ENCODE peak calls at places on chromosomes 12 and 14, in six cellular contexts. B is heart left ventricle, V is stomach, H is psoas muscle, D is A673, K is cardiac muscle cell. C is an unnamed sample. For H3K4me1 and H3K27me3, the result is how much of the 10 kb centered on the place peaks cover.

GRCh38 chr14:105974902-105975301 is 448.5 kb downstream of the TMEM121 start:
- DNase-seq in B (no peak), V (no peak), H (no peak), D (peak), K (no peak), C (no peak)

GRCh38 chr12:5435161-5435560 is 3.3 kb downstream of the NTF3 start:
- DNase-seq in B (no peak), V (no peak), H (no peak), D (no peak), K (no peak), C (no peak)

GRCh38 chr14:74531011-74531410 is 37.4 kb downstream of the ISCA2 start:
- DNase-seq in B (no peak), V (no peak), H (no peak), D (no peak), K (no peak), C (no peak)

GRCh38 chr12:11762723-11763326 is 113.4 kb downstream of the ETV6 start:
- DNase-seq in B (no peak), V (no peak), H (no peak), D (no peak), K (no peak), C (no peak)

GRCh38 chr14:73245401-73246325 is 8.4 kb downstream of the PAPLN start:
- DNase-seq in B (peak), V (peak), H (peak), D (peak), K (no peak), C (peak)

GRCh38 chr14:39102265-39102968 is 618 bp downstream of the SEC23A start:
- DNase-seq in B (peak), V (peak), H (no peak), D (peak), K (no peak), C (no peak)

GRCh38 chr14:102020058-102020971 is 55.9 kb downstream of the DYNC1H1 start:
- DNase-seq in B (no peak), V (no peak), H (no peak), D (no peak), K (no peak), C (no peak)

GRCh38 chr12:713281-713875 is 39.0 kb upstream of the WNK1 start:
- DNase-seq in B (no peak), V (no peak), H (no peak), D (no peak), K (no peak), C (no peak)

GRCh38 chr12:96487214-96487613 is 2.2 kb upstream of the CFAP54 start:
- DNase-seq in B (no peak), V (no peak), H (no peak), D (no peak), K (no peak), C (no peak)

GRCh38 chr12:70236990-70237389 is 6.2 kb upstream of the CNOT2 start:
- DNase-seq in B (no peak), V (no peak), H (no peak), D (no peak), K (no peak), C (no peak)

GRCh38 chr14:93081875-93082570 is 33.7 kb downstream of the ITPK1 start:
- DNase-seq in B (no peak), V (no peak), H (no peak), D (no peak), K (no peak), C (no peak)

GRCh38 chr14:93104961-93105360 is 10.8 kb downstream of the ITPK1 start:
- DNase-seq in B (no peak), V (no peak), H (no peak), D (no peak), K (no peak), C (no peak)

GRCh38 chr12:55043542-55043941 is 23.8 kb downstream of the NEUROD4 start:
- DNase-seq in B (no peak), V (no peak), H (no peak), D (no peak), K (no peak), C (peak)

GRCh38 chr14:69665596-69665995 is 54.2 kb downstream of the SUSD6 start:
- DNase-seq in B (no peak), V (no peak), H (no peak), D (no peak), K (no peak), C (no peak)

GRCh38 chr14:37376944-37377609 is 179.3 kb downstream of the MIPOL1 start:
- DNase-seq in B (no peak), V (no peak), H (no peak), D (no peak), K (no peak), C (no peak)

GRCh38 chr12:19972325-19973288 is 395.7 kb upstream of the PDE3A start:
- DNase-seq in B (no peak), V (no peak), H (no peak), D (no peak), K (no peak), C (no peak)

GRCh38 chr12:2959194-2959507 is at the start of gene TEAD4:
- DNase-seq in B (peak), V (peak), H (peak), D (peak), K (peak), C (peak)

DNA sequence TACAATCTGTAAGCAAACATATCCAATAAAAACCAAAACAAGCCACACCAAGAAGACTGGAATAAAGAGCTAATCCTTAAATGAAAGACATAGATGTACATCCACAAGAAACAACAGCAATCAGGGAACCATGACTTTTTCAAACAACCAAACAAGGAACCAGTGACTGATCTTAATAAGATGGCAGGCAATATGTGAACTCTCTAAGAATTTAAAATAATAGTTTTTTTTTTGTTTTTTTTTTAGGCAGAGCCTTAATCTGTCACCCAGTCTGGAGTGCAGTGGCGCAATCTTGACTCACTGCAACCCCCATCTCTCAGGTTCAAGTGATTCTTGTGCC is 52.9 kb upstream of the CAPRIN2 start:
- DNase-seq in B (no peak), V (no peak), H (no peak), D (no peak), K (no peak), C (no peak)
- H3K4me1 ChIP-seq in B (under half), V (under half), H (under half), D (under half), K (under half), C (under half)

GRCh38 chr12:108611884-108612415 is 14.1 kb upstream of the TMEM119 start:
- DNase-seq in B (no peak), V (no peak), H (no peak), D (peak), K (no peak), C (no peak)
- TF ChIP-seq CTCF in B (peak), V (no peak), H (no peak), D (peak), K (peak), C (peak)

DNA sequence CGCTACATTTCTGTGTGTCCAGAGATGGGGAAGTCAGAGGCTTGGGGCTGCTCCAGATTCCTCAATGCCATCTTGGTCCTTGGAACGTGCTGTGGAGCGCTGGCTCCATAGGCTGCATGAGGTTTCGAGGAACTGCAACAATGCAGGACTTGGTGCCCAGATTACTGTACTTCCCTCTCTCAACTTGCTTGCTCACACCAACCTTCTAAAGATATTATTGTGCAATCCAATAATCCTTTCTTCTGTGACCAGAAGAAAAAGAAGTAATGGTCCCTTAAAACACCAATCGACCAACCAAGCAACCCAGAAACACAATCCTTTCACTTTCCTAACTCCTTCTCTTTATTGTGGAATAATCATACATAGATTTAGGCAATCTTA is 3.7 kb downstream of the PRICKLE1 start:
- DNase-seq in B (no peak), V (no peak), H (no peak), D (no peak), K (no peak), C (no peak)
- H3K27me3 ChIP-seq in B (under half), V (under half), H (under half), D (under half), K (under half), C (under half)

GRCh38 chr14:61510736-61511557 is 184.4 kb upstream of the HIF1A start:
- DNase-seq in B (no peak), V (no peak), H (no peak), D (no peak), K (no peak), C (no peak)
- H3K4me1 ChIP-seq in B (under half), V (under half), H (under half), D (under half), K (under half), C (half or more)

GRCh38 chr12:66103011-66103913 is 27.3 kb downstream of the LLPH start:
- DNase-seq in B (no peak), V (no peak), H (no peak), D (no peak), K (no peak), C (no peak)
- TF ChIP-seq CTCF in B (no peak), V (no peak), H (no peak), D (peak), K (no peak), C (no peak)

DNA sequence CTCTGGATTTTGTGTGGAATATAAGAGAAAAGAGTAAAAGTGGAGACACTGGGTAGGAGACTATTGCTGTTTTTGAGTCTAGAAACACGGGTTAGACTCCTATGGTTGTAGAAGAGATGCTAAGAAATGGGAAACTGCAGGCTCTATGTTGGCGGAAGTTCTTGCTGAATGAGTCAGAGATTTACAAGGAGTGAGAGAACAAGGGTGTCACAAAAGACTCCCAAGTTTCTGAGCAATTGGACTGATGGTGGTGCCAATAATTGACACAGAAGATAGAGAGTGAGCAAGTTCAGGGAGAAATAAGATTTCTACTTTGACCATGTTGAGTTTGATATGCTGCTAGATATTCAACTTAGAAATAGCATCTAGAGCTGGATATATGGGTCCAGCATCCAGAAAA is 2.6 kb upstream of the PRKD1 start:
- DNase-seq in B (no peak), V (no peak), H (no peak), D (peak), K (no peak), C (no peak)
- H3K27me3 ChIP-seq in B (under half), V (under half), H (under half), D (under half), K (under half), C (under half)

GRCh38 chr12:92046557-92046956 is 99.1 kb downstream of the BTG1 start:
- DNase-seq in B (no peak), V (no peak), H (no peak), D (no peak), K (no peak), C (no peak)

GRCh38 chr12:92045852-92046251 is 99.8 kb downstream of the BTG1 start:
- DNase-seq in B (no peak), V (no peak), H (no peak), D (no peak), K (no peak), C (no peak)

GRCh38 chr12:92042791-92043531 is 102.7 kb downstream of the BTG1 start:
- DNase-seq in B (no peak), V (no peak), H (no peak), D (no peak), K (no peak), C (no peak)

GRCh38 chr12:92041742-92042141 is 103.9 kb downstream of the BTG1 start:
- DNase-seq in B (no peak), V (no peak), H (no peak), D (no peak), K (no peak), C (no peak)

GRCh38 chr12:92044435-92044834 is 101.2 kb downstream of the BTG1 start:
- DNase-seq in B (no peak), V (no peak), H (no peak), D (no peak), K (no peak), C (no peak)
- H3K4me1 ChIP-seq in B (under half), V (under half), H (under half), D (under half), K (under half), C (under half)

DNA sequence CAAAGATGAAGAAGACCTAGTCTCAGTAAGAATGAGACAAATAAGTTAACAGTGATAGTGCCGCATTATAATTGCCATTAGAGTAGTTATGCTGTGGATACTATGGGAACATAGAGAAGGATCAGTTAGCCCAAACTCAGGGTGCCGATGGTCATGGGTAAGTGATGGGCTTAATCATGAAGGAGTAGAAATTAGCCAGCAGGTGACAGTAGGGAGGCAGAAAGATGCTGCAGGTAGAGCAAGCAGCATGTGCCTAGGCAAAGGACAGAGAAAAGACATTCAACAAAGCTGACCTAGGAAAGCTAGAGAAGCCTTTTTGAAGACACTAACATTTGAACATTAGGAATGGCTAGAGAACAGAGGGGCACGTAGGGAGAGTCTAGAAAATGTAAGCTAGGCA is 30.6 kb upstream of the PTPRQ start:
- DNase-seq in B (no peak), V (no peak), H (no peak), D (no peak), K (no peak), C (no peak)
- TF ChIP-seq CTCF in B (no peak), V (no peak), H (no peak), D (no peak), K (no peak), C (no peak)

GRCh38 chr12:109655578-109655977 is 58.0 kb upstream of the FAM222A start:
- DNase-seq in B (no peak), V (no peak), H (no peak), D (no peak), K (no peak), C (no peak)
- H3K27me3 ChIP-seq in B (under half), V (under half), H (under half), D (under half), K (under half), C (under half)

C was measured in lower lobe of right lung.